ENCODE peak calls at places on chromosomes 12 and 14, in four cellular contexts. M is GM12878, Q is HepG2, J is SK-N-SH. E is an unnamed sample.

GRCh38 chr14:68521952-68522509 is 270.8 kb downstream of the ZFP36L1 start:
- DNase-seq in M (no peak), Q (no peak), J (no peak), E (no peak)

GRCh38 chr14:88729159-88729558 is 63.6 kb downstream of the EML5 start:
- DNase-seq in M (no peak), Q (no peak), J (peak), E (no peak)

GRCh38 chr12:26845057-26845666 is 12.2 kb upstream of the ITPR2 start:
- DNase-seq in M (no peak), Q (peak), J (peak), E (no peak)

GRCh38 chr14:26917086-26917485 is 319.3 kb upstream of the NOVA1 start:
- DNase-seq in M (no peak), Q (peak), J (peak), E (no peak)

GRCh38 chr12:123894823-123895338 is 77.8 kb downstream of the CCDC92 start:
- DNase-seq in M (no peak), Q (peak), J (no peak), E (no peak)

GRCh38 chr14:101839236-101839635 is 77.7 kb downstream of the PPP2R5C start:
- DNase-seq in M (peak), Q (no peak), J (no peak), E (no peak)

GRCh38 chr14:91835197-91835919 is 32.0 kb downstream of the TC2N start:
- DNase-seq in M (no peak), Q (no peak), J (no peak), E (no peak)

GRCh38 chr12:26744697-26745440 is 88.1 kb downstream of the ITPR2 start:
- DNase-seq in M (no peak), Q (peak), J (peak), E (no peak)

GRCh38 chr12:32273712-32274111 is 125.6 kb upstream of the FGD4 start:
- DNase-seq in M (no peak), Q (no peak), J (no peak), E (no peak)

GRCh38 chr12:107134558-107134957 is 41.2 kb upstream of the CRY1 start:
- DNase-seq in M (no peak), Q (peak), J (no peak), E (peak)

GRCh38 chr12:117733292-117733805 is 235.4 kb downstream of the KSR2 start:
- DNase-seq in M (no peak), Q (no peak), J (no peak), E (no peak)

GRCh38 chr12:45388545-45388944 is 172.7 kb downstream of the ANO6 start:
- DNase-seq in M (no peak), Q (peak), J (peak), E (no peak)

GRCh38 chr14:61179776-61180398 is 101.3 kb downstream of the TMEM30B start:
- DNase-seq in M (no peak), Q (no peak), J (no peak), E (no peak)

GRCh38 chr12:122420471-122421262 is 1.8 kb downstream of the CLIP1 start:
- DNase-seq in M (no peak), Q (no peak), J (no peak), E (no peak)

GRCh38 chr14:96681826-96682225 is 115.4 kb upstream of the VRK1 start:
- DNase-seq in M (no peak), Q (no peak), J (no peak), E (no peak)

GRCh38 chr12:25529738-25530137 is 23.3 kb downstream of the LMNTD1 start:
- DNase-seq in M (no peak), Q (no peak), J (no peak), E (no peak)

GRCh38 chr12:10940389-10940788 is 1.3 kb upstream of the TAS2R14 start:
- DNase-seq in M (no peak), Q (peak), J (no peak), E (no peak)

GRCh38 chr12:120364487-120364886 is 4.5 kb downstream of the MSI1 start:
- DNase-seq in M (no peak), Q (no peak), J (no peak), E (no peak)

GRCh38 chr14:101554991-101555668 is 6.2 kb upstream of the DIO3 start:
- DNase-seq in M (no peak), Q (peak), J (peak), E (no peak)

GRCh38 chr14:68236525-68236924 is 416.9 kb downstream of the RAD51B start:
- DNase-seq in M (no peak), Q (no peak), J (no peak), E (no peak)

GRCh38 chr12:78149459-78149858 is 318.8 kb downstream of the NAV3 start:
- DNase-seq in M (no peak), Q (no peak), J (peak), E (no peak)

GRCh38 chr12:133129368-133130037 is 571 bp downstream of the ZNF891 start:
- DNase-seq in M (no peak), Q (peak), J (no peak), E (no peak)

GRCh38 chr14:33454707-33455106 is 496.2 kb downstream of the EGLN3 start:
- DNase-seq in M (no peak), Q (no peak), J (no peak), E (no peak)

GRCh38 chr12:17169726-17170471 is 563.9 kb upstream of the LMO3 start:
- DNase-seq in M (no peak), Q (no peak), J (no peak), E (no peak)

GRCh38 chr12:132356686-132357622 is 27.6 kb upstream of the GALNT9 start:
- DNase-seq in M (no peak), Q (no peak), J (no peak), E (no peak)

GRCh38 chr14:63438065-63438757 is 105.0 kb downstream of the PPP2R5E start:
- DNase-seq in M (no peak), Q (peak), J (peak), E (no peak)

GRCh38 chr12:69949324-69949723 is 124.3 kb downstream of the MYRFL start:
- DNase-seq in M (no peak), Q (no peak), J (no peak), E (no peak)

GRCh38 chr12:388547-389137 is 478 bp downstream of the KDM5A start:
- DNase-seq in M (no peak), Q (no peak), J (no peak), E (no peak)

GRCh38 chr12:55188974-55189556 is 31.8 kb upstream of the OR10A7 start:
- DNase-seq in M (peak), Q (peak), J (peak), E (peak)

DNA sequence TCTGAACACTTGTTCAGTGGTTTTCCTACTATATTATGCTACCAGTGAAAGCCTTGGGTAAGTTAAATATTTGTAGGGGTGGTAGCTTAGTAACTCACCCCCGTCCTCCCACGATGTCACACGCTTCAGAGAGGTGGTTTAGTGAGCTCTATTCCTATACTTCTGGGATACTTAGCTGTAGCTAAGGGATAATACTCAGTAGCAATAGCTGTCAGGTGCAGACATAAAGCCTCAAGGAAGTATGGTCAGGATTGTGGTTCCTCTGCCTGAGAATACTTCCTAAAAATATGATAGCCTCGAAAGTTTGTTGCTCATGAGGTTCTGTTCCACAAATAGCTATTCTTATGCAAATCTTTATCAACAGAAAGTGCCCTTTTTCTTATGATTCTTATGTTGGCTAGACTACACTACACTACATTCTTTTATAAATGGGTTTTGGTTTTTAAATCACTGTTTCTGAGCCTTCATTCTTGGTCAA is 11.9 kb downstream of the DLST start:
- DNase-seq in M (peak), Q (no peak), J (no peak), E (no peak)
- H3K4me3 ChIP-seq in M (no peak), Q (no peak), J (no peak), E (no peak)

DNA sequence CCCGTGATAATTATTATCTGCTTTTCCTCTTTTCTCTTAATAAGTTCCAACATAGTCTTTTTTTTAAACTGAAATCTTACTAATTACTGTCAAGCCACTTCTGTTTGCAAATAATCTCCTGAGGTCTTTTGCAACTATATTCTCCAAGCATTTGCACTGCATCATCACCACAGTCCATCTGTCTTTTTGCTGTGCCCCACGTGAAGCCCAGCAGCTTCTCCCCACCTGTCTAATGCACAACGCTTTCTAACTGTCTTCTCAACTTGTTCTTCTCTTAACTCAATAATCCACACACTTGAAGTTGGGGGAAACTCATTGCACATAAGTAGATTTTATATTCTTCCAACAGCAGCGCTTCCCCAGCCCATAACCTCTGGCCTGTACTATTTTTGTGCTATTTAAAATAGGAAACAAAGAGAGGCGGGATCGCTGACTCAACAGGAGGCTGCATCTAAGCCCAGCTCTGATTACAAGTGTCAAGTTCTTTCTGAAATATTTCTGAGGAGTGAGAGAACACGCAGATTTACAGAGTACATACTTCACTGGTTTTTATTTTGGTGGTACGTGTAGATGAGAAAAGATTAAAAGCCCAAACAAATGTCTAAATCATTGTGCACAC is 226.7 kb downstream of the GXYLT1 start:
- DNase-seq in M (no peak), Q (no peak), J (no peak), E (no peak)
- TF ChIP-seq TCF12 in M (no peak), Q (no peak), J (no peak), E (no peak)

GRCh38 chr12:20213851-20214250 is 154.5 kb upstream of the PDE3A start:
- DNase-seq in M (no peak), Q (no peak), J (no peak), E (no peak)
- H3K4me3 ChIP-seq in M (no peak), Q (no peak), J (no peak), E (no peak)

GRCh38 chr14:100104523-100105300 is 39.5 kb downstream of the EVL start:
- DNase-seq in M (no peak), Q (no peak), J (no peak), E (no peak)

GRCh38 chr14:100104006-100104352 is 38.8 kb downstream of the EVL start:
- DNase-seq in M (no peak), Q (no peak), J (no peak), E (no peak)

GRCh38 chr14:100102156-100102785 is 37.0 kb downstream of the EVL start:
- DNase-seq in M (no peak), Q (no peak), J (no peak), E (no peak)

GRCh38 chr14:100105357-100106169 is 40.3 kb downstream of the EVL start:
- DNase-seq in M (no peak), Q (no peak), J (no peak), E (no peak)

GRCh38 chr14:100103261-100104005 is 38.2 kb downstream of the EVL start:
- DNase-seq in M (no peak), Q (no peak), J (no peak), E (no peak)
- TF ChIP-seq TCF12 in M (no peak), Q (no peak), J (no peak), E (no peak)

GRCh38 chr14:105486333-105486973 is at the start of gene CRIP1:
- DNase-seq in M (no peak), Q (no peak), J (no peak), E (no peak)
- H3K4me3 ChIP-seq in M (peak), Q (peak), J (no peak), E (peak)

GRCh38 chr14:76456200-76456599 is 80.3 kb downstream of the ESRRB start:
- DNase-seq in M (peak), Q (peak), J (peak), E (no peak)
- TF ChIP-seq TCF12 in M (no peak), Q (no peak), J (no peak), E (no peak)

GRCh38 chr12:21975293-21975692 is 34.1 kb upstream of the ABCC9 start:
- DNase-seq in M (no peak), Q (no peak), J (no peak), E (no peak)
- H3K4me3 ChIP-seq in M (no peak), Q (no peak), J (no peak), E (no peak)

DNA sequence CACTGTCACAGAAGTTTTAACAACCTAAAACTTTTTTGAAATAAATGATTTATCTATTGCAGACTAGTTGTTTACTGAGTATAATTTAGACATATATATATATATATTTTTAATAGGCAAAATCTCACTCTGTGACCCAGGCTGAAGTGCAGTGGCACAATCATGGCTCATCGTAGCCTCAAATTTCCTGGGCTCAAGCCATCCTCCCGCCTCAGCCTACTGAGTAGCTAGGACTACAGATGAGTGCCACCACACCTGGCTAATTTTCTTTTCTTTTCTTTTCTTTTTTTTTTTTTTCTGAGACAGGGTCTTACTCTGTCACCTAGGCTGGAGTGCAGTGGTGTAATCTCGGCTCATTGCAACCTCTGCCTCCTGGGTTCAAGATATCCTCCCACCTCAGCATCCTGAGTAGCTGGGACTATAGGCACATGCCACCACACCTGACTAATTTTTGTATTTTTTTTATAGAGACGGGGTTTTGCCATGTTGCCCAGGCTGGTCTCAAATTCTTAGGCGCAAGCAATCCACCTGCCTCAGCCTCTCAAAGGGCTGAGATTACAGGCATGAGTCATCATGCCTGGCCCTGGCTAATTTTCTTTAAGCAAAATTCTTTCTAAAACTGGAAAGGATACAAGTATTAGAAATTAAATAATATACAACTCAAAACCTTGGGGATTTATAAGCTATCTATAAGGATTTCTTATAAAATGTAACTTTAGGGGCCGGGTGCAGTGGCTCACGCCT is 23.1 kb downstream of the EEA1 start:
- DNase-seq in M (no peak), Q (no peak), J (no peak), E (no peak)
- TF ChIP-seq TCF12 in M (no peak), Q (no peak), J (no peak), E (no peak)

DNA sequence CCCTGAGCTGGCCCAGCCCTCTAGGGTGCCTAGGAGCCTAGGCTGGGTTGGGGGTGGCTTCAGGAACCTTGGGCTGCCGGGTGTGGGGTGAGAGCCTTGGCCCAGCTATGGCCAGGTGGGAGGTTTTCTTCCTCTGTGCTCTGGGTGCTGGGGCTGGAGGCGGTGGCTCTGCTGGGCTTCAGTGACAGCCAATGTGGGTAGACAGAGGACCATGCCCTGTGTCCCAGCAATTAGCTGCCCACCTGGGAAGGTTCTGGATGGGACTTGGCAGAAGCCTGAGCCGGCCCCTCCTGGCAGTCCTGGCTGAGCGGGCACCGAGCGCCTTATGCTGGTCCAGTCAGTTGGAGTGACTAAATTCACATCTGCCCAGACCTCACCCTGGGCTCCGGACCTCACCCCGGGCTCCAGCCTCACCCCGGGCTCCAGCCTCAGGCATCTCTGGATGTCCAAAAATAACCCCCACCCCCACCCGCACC is 46.8 kb downstream of the CYP46A1 start:
- DNase-seq in M (no peak), Q (no peak), J (no peak), E (no peak)
- H3K4me3 ChIP-seq in M (no peak), Q (no peak), J (no peak), E (peak)

E was measured in H1.